ENCODE peak calls at places on chromosomes 3 and 15, in nine cellular contexts. G, A, R, I, P, W, N, Z and Q are unnamed samples.

GRCh38 chr3:133928136-133928893 is 32.6 kb upstream of the RAB6B start:
- DNase-seq in G (no peak), A (no peak), R (no peak), I (no peak), P (no peak), W (no peak), N (no peak), Z (no peak), Q (no peak)

GRCh38 chr3:160403796-160404510 is 4.5 kb downstream of the SMC4 start:
- DNase-seq in G (peak), A (no peak), R (no peak), I (no peak), P (no peak), W (no peak), N (no peak), Z (no peak), Q (no peak)

GRCh38 chr15:70008697-70009285 is 88.9 kb downstream of the TLE3 start:
- DNase-seq in G (no peak), A (no peak), R (no peak), I (no peak), P (no peak), W (no peak), N (no peak), Z (no peak), Q (no peak)

GRCh38 chr3:152818027-152818426 is 16.9 kb upstream of the P2RY1 start:
- DNase-seq in G (no peak), A (no peak), R (no peak), I (no peak), P (no peak), W (no peak), N (no peak), Z (no peak), Q (no peak)

GRCh38 chr15:57235865-57236264 is 140.4 kb upstream of the CGNL1 start:
- DNase-seq in G (peak), A (no peak), R (peak), I (no peak), P (peak), W (no peak), N (no peak), Z (peak), Q (no peak)

GRCh38 chr3:16439163-16439847 is 74.2 kb downstream of the RFTN1 start:
- DNase-seq in G (peak), A (no peak), R (no peak), I (no peak), P (no peak), W (no peak), N (no peak), Z (no peak), Q (no peak)

GRCh38 chr3:113157408-113157980 is 53.9 kb upstream of the BOC start:
- DNase-seq in G (peak), A (no peak), R (no peak), I (no peak), P (no peak), W (no peak), N (no peak), Z (no peak), Q (no peak)

GRCh38 chr15:79948095-79948695 is 22.8 kb downstream of the BCL2A1 start:
- DNase-seq in G (no peak), A (no peak), R (no peak), I (no peak), P (no peak), W (no peak), N (no peak), Z (no peak), Q (no peak)

GRCh38 chr3:194994551-194994981 is 276.4 kb downstream of the XXYLT1 start:
- DNase-seq in G (no peak), A (no peak), R (no peak), I (no peak), P (no peak), W (no peak), N (no peak), Z (no peak), Q (no peak)

GRCh38 chr3:81485444-81485865 is 276.0 kb downstream of the GBE1 start:
- DNase-seq in G (peak), A (no peak), R (no peak), I (no peak), P (peak), W (no peak), N (no peak), Z (no peak), Q (no peak)

GRCh38 chr3:63892773-63893352 is 19.3 kb downstream of the SCAANT1 start:
- DNase-seq in G (no peak), A (no peak), R (no peak), I (no peak), P (no peak), W (no peak), N (no peak), Z (no peak), Q (no peak)

GRCh38 chr3:195823286-195823685 is 11.6 kb upstream of the MUC4 start:
- DNase-seq in G (no peak), A (no peak), R (no peak), I (no peak), P (no peak), W (peak), N (no peak), Z (no peak), Q (no peak)

GRCh38 chr15:69388259-69388658 is 25.9 kb upstream of the KIF23 start:
- DNase-seq in G (no peak), A (no peak), R (no peak), I (no peak), P (peak), W (no peak), N (no peak), Z (no peak), Q (no peak)

GRCh38 chr3:16907245-16907644 is 22.5 kb downstream of the PLCL2 start:
- DNase-seq in G (peak), A (no peak), R (no peak), I (no peak), P (no peak), W (no peak), N (no peak), Z (no peak), Q (no peak)

GRCh38 chr3:176734146-176734545 is 463.1 kb downstream of the TBL1XR1 start:
- DNase-seq in G (no peak), A (no peak), R (no peak), I (no peak), P (no peak), W (no peak), N (no peak), Z (no peak), Q (no peak)

GRCh38 chr3:44862221-44862637 is 517 bp downstream of the TMEM42 start:
- DNase-seq in G (peak), A (no peak), R (no peak), I (no peak), P (peak), W (no peak), N (no peak), Z (no peak), Q (no peak)

GRCh38 chr3:152511904-152512303 is 243.2 kb downstream of the MBNL1 start:
- DNase-seq in G (no peak), A (no peak), R (no peak), I (no peak), P (no peak), W (no peak), N (no peak), Z (no peak), Q (no peak)

GRCh38 chr3:42853739-42854302 is 21.9 kb downstream of the CYP8B1 start:
- DNase-seq in G (no peak), A (no peak), R (no peak), I (no peak), P (no peak), W (no peak), N (no peak), Z (no peak), Q (no peak)

GRCh38 chr3:195032106-195032759 is 238.7 kb downstream of the XXYLT1 start:
- DNase-seq in G (no peak), A (no peak), R (no peak), I (no peak), P (no peak), W (no peak), N (no peak), Z (peak), Q (peak)

GRCh38 chr3:173945801-173946200 is 548.3 kb downstream of the NLGN1 start:
- DNase-seq in G (no peak), A (no peak), R (no peak), I (no peak), P (no peak), W (no peak), N (no peak), Z (no peak), Q (no peak)

GRCh38 chr3:179175358-179175757 is 27.2 kb downstream of the PIK3CA start:
- DNase-seq in G (no peak), A (no peak), R (no peak), I (no peak), P (no peak), W (no peak), N (no peak), Z (no peak), Q (no peak)

GRCh38 chr3:41974223-41974622 is 12.3 kb upstream of the ULK4 start:
- DNase-seq in G (peak), A (no peak), R (no peak), I (no peak), P (no peak), W (no peak), N (no peak), Z (no peak), Q (no peak)

GRCh38 chr3:154972951-154973350 is 107.2 kb upstream of the MME start:
- DNase-seq in G (peak), A (no peak), R (no peak), I (no peak), P (no peak), W (no peak), N (no peak), Z (no peak), Q (no peak)

GRCh38 chr3:186283651-186284445 is 78.2 kb downstream of the DGKG start:
- DNase-seq in G (peak), A (no peak), R (no peak), I (no peak), P (peak), W (no peak), N (no peak), Z (no peak), Q (no peak)

GRCh38 chr3:34544136-34544535 is 745.7 kb downstream of the PDCD6IP start:
- DNase-seq in G (no peak), A (no peak), R (no peak), I (no peak), P (no peak), W (no peak), N (no peak), Z (no peak), Q (no peak)